ENCODE peak calls at places on chromosomes 6 and 20, in six cellular contexts. U, Z, W, Q, G and E are unnamed samples.
A peak's percentile ranks its signal among the peaks of the same experiment; 100 is the strongest.

GRCh38 chr6:26021350-26022165 is 59.0 kb downstream of the TRIM38 start:
- DNase-seq in G (peak; percentile 82), Z (peak; percentile 92), Q (peak; percentile 92), U (peak; percentile 95), W (peak; percentile 95), E (peak; percentile 94)

GRCh38 chr20:56764671-56765070 is 135.6 kb downstream of the TFAP2C start:
- DNase-seq in W (no peak), Z (no peak), G (no peak), Q (no peak), U (no peak), E (no peak)

GRCh38 chr6:107075951-107076381 is 39.3 kb downstream of the BEND3 start:
- DNase-seq in Z (peak; percentile 2), Q (no peak), W (no peak), U (no peak), G (no peak), E (no peak)

GRCh38 chr6:109325400-109325801 is 56.9 kb downstream of the CD164 start:
- DNase-seq in G (no peak), Z (no peak), W (no peak), Q (no peak), U (no peak), E (no peak)

GRCh38 chr6:160270347-160270746 is 11.7 kb upstream of the SLC22A2 start:
- DNase-seq in Q (no peak), G (no peak), U (no peak), W (no peak), Z (no peak), E (no peak)

GRCh38 chr20:47108994-47109393 is 214.4 kb downstream of the EYA2 start:
- DNase-seq in G (no peak), Z (no peak), W (no peak), U (peak; percentile 28), Q (no peak), E (no peak)

GRCh38 chr6:111750753-111751684 is 122.2 kb downstream of the FYN start:
- DNase-seq in U (no peak), G (peak; percentile 69), Q (no peak), W (peak; percentile 55), Z (no peak), E (no peak)

GRCh38 chr6:20885076-20885475 is 350.8 kb downstream of the CDKAL1 start:
- DNase-seq in W (no peak), Z (no peak), G (no peak), Q (no peak), U (no peak), E (no peak)

GRCh38 chr6:32114853-32115252 is 5.7 kb upstream of the TNXB start:
- DNase-seq in Z (no peak), U (no peak), G (no peak), Q (no peak), W (peak; percentile 73), E (no peak)

GRCh38 chr6:3326179-3326971 is 67.6 kb downstream of the PSMG4 start:
- DNase-seq in G (no peak), Q (no peak), W (no peak), U (peak; percentile 46), Z (no peak), E (peak; percentile 45)

GRCh38 chr6:148497256-148497655 is 154.6 kb downstream of the SASH1 start:
- DNase-seq in U (no peak), G (peak; percentile 94), W (peak; percentile 12), Z (no peak), Q (no peak), E (no peak)

GRCh38 chr6:119856136-119856535 is 506.6 kb upstream of the MAN1A1 start:
- DNase-seq in U (no peak), Q (no peak), Z (no peak), G (no peak), W (no peak), E (no peak)

GRCh38 chr6:170279977-170280688 is 10.7 kb downstream of the DLL1 start:
- DNase-seq in G (no peak), W (no peak), Z (peak; percentile 99), Q (peak; percentile 76), U (peak; percentile 82), E (peak; percentile 91)

GRCh38 chr20:4550740-4551139 is 171.0 kb upstream of the PRND start:
- DNase-seq in Z (no peak), U (no peak), W (no peak), G (no peak), Q (no peak), E (no peak)

GRCh38 chr6:112348891-112349736 is 2.0 kb downstream of the RFPL4B start:
- DNase-seq in G (no peak), U (no peak), Z (no peak), W (no peak), Q (no peak), E (no peak)

GRCh38 chr6:117920493-117920845 is 13.4 kb downstream of the SLC35F1 start:
- DNase-seq in Z (no peak), W (no peak), Q (peak; percentile 7), U (no peak), G (no peak), E (no peak)

GRCh38 chr6:129370268-129370916 is 339.6 kb downstream of the ARHGAP18 start:
- DNase-seq in Q (peak; percentile 47), U (no peak), W (peak; percentile 73), Z (peak; percentile 12), G (no peak), E (no peak)

GRCh38 chr6:42028234-42029061 is 21.9 kb upstream of the TAF8 start:
- DNase-seq in G (no peak), U (no peak), Q (no peak), Z (no peak), W (peak; percentile 30), E (no peak)

GRCh38 chr6:137258170-137258569 is 39.0 kb upstream of the IFNGR1 start:
- DNase-seq in G (no peak), Z (no peak), W (peak; percentile 32), U (no peak), Q (no peak), E (no peak)

GRCh38 chr6:155050311-155050710 is 55.2 kb downstream of the TIAM2 start:
- DNase-seq in Z (no peak), W (no peak), U (no peak), G (no peak), Q (no peak), E (no peak)

GRCh38 chr6:25655746-25656145 is 3.7 kb downstream of the SCGN start:
- DNase-seq in G (no peak), W (no peak), Q (no peak), U (no peak), Z (no peak), E (no peak)

GRCh38 chr20:41141153-41141815 is 3.9 kb downstream of the PLCG1 start:
- DNase-seq in W (no peak), G (no peak), U (peak; percentile 77), Q (peak; percentile 9), Z (no peak), E (no peak)